ENCODE peak calls at places on chromosomes 12 and 14, in five cellular contexts. S, U, R, M and X are unnamed samples.

GRCh38 chr14:37668646-37669045 is 73.2 kb downstream of the TTC6 start:
- DNase-seq in U (peak), M (peak), S (no peak), R (no peak), X (no peak)

GRCh38 chr12:82361461-82361915 is 3.2 kb downstream of the METTL25 start:
- DNase-seq in S (no peak), U (no peak), R (no peak), M (no peak), X (no peak)

GRCh38 chr14:76051717-76052459 is 66.3 kb downstream of the IFT43 start:
- DNase-seq in M (no peak), R (no peak), U (no peak), S (no peak), X (no peak)

GRCh38 chr12:123442774-123443173 is 6.3 kb upstream of the RILPL2 start:
- DNase-seq in M (no peak), R (no peak), S (no peak), U (no peak), X (no peak)

GRCh38 chr12:68620528-68620927 is 9.8 kb downstream of the RAP1B start:
- DNase-seq in R (no peak), U (no peak), M (no peak), S (no peak), X (no peak)

GRCh38 chr12:31944299-31944698 is 14.9 kb upstream of the RESF1 start:
- DNase-seq in S (no peak), M (no peak), R (no peak), U (no peak), X (no peak)

GRCh38 chr12:3732901-3733300 is 20.0 kb downstream of the CRACR2A start:
- DNase-seq in S (no peak), M (no peak), R (no peak), U (no peak), X (no peak)

GRCh38 chr12:92649511-92650227 is 53.1 kb upstream of the PLEKHG7 start:
- DNase-seq in U (peak), R (peak), S (peak), M (peak), X (no peak)

GRCh38 chr12:123102381-123102780 is 48.5 kb downstream of the PITPNM2 start:
- DNase-seq in U (no peak), M (no peak), R (no peak), S (no peak), X (no peak)

GRCh38 chr14:95294320-95294719 is 25.4 kb downstream of the CLMN start:
- DNase-seq in M (no peak), R (no peak), S (no peak), U (no peak), X (no peak)

GRCh38 chr14:52082903-52083302 is 14.0 kb upstream of the NID2 start:
- DNase-seq in U (no peak), M (peak), R (no peak), S (no peak), X (no peak)

GRCh38 chr12:94689646-94690036 is 39.3 kb upstream of the TMCC3 start:
- DNase-seq in M (no peak), U (no peak), R (no peak), S (no peak), X (no peak)

GRCh38 chr12:132955094-132955932 is 793 bp downstream of the ZNF605 start:
- DNase-seq in U (peak), M (peak), S (peak), R (no peak), X (peak)

GRCh38 chr12:64810831-64811230 is 13.6 kb upstream of the TBC1D30 start:
- DNase-seq in U (no peak), S (no peak), R (no peak), M (no peak), X (no peak)

GRCh38 chr14:59133202-59133601 is 55.3 kb upstream of the DAAM1 start:
- DNase-seq in S (no peak), M (peak), U (no peak), R (no peak), X (no peak)

GRCh38 chr14:52563120-52563519 is 10.5 kb downstream of the GPR137C start:
- DNase-seq in R (no peak), M (peak), S (no peak), U (peak), X (no peak)

GRCh38 chr12:111529424-111530368 is 69.4 kb downstream of the ATXN2 start:
- DNase-seq in R (peak), S (peak), U (peak), M (peak), X (peak)

GRCh38 chr14:104321151-104322130 is 183.1 kb downstream of the KIF26A start:
- DNase-seq in R (no peak), S (no peak), U (no peak), M (no peak), X (no peak)

GRCh38 chr12:102965281-102966155 is 8.0 kb downstream of the ASCL1 start:
- DNase-seq in S (no peak), R (no peak), U (no peak), M (no peak), X (no peak)

GRCh38 chr14:24356208-24356607 is 11.8 kb upstream of the NFATC4 start:
- DNase-seq in M (no peak), U (no peak), S (no peak), R (no peak), X (no peak)

GRCh38 chr12:45183263-45183662 is 32.6 kb upstream of the ANO6 start:
- DNase-seq in R (no peak), U (peak), S (peak), M (peak), X (no peak)

GRCh38 chr12:116508145-116509121 is 50.7 kb upstream of the MAP1LC3B2 start:
- DNase-seq in M (peak), S (no peak), R (no peak), U (no peak), X (peak)

GRCh38 chr12:40104461-40105264 is 1.2 kb downstream of the SLC2A13 start:
- DNase-seq in R (no peak), S (peak), M (peak), U (no peak), X (no peak)

GRCh38 chr12:11884661-11885060 is 186.1 kb upstream of the BCL2L14 start:
- DNase-seq in M (no peak), U (no peak), R (no peak), S (no peak), X (no peak)

GRCh38 chr12:78192979-78193378 is 362.3 kb downstream of the NAV3 start:
- DNase-seq in R (no peak), S (no peak), M (peak), U (peak), X (no peak)

GRCh38 chr12:112635036-112635435 is 156.5 kb upstream of the RPH3A start:
- DNase-seq in M (no peak), U (no peak), S (no peak), R (no peak), X (no peak)

GRCh38 chr14:89425931-89426330 is 8.9 kb upstream of the FOXN3 start:
- DNase-seq in R (peak), S (no peak), U (peak), M (peak), X (no peak)

GRCh38 chr12:50642755-50643154 is 121.1 kb upstream of the ATF1 start:
- DNase-seq in U (no peak), S (no peak), R (no peak), M (no peak), X (no peak)

GRCh38 chr14:69519253-69519661 is 34.7 kb downstream of the PLEKHD1 start:
- DNase-seq in M (no peak), R (no peak), S (no peak), U (no peak), X (no peak)

DNA sequence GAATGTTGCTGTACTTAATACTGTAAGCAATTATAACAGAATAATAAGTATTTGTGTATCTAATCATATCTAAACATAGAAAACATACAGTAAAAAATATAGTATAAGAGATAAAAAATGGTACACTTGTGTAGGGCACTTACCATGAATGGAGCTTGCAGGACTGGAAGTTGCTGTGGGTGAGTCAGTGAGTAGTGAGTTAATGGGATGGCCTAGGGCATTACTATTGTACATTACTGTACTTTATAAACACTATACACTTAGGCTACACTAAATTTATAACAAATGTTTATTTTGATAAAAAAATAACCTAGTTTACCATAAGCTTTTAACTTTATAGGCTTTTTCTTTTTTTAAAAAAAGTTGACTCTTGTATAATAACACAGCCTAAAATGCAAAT is 1071.2 kb upstream of the SEL1L start:
- DNase-seq in S (no peak), R (no peak), U (no peak), M (no peak), X (no peak)
- H3K27ac ChIP-seq in S (no peak), R (no peak), U (no peak), M (no peak), X (no peak)

GRCh38 chr14:99258341-99258781 is 13.6 kb downstream of the BCL11B start:
- DNase-seq in R (no peak), M (no peak), S (no peak), U (no peak), X (no peak)
- H3K27ac ChIP-seq in R (no peak), M (no peak), S (no peak), U (no peak), X (no peak)

GRCh38 chr12:25958254-25959068 is at the start of gene RASSF8:
- DNase-seq in U (peak), S (no peak), R (no peak), M (peak), X (peak)
- H3K27ac ChIP-seq in U (peak), S (no peak), R (peak), M (peak), X (peak)

GRCh38 chr12:52038447-52038846 is 12.8 kb upstream of the NR4A1 start:
- DNase-seq in S (no peak), U (no peak), M (no peak), R (no peak), X (no peak)

GRCh38 chr12:52036587-52037171 is 14.6 kb upstream of the NR4A1 start:
- DNase-seq in U (peak), R (no peak), M (peak), S (peak), X (peak)

GRCh38 chr12:52037248-52037861 is 13.9 kb upstream of the NR4A1 start:
- DNase-seq in S (peak), U (peak), M (peak), R (no peak), X (peak)

GRCh38 chr12:52033506-52034258 is 17.6 kb upstream of the NR4A1 start:
- DNase-seq in M (no peak), R (no peak), S (peak), U (no peak), X (no peak)

GRCh38 chr12:52035926-52036325 is 15.3 kb upstream of the NR4A1 start:
- DNase-seq in M (no peak), S (no peak), R (no peak), U (no peak), X (no peak)
- H3K27ac ChIP-seq in M (peak), S (peak), R (no peak), U (no peak), X (no peak)